ENCODE peak calls at places on chromosomes 6 and 20, in seven cellular contexts. H, W, L, N, U, V and X are unnamed samples.

GRCh38 chr6:44572346-44572745 is 184.8 kb downstream of the CDC5L start:
- DNase-seq in U (no peak), V (no peak), W (no peak), H (no peak), L (no peak), N (peak), X (no peak)

GRCh38 chr6:48775157-48775556 is 664.2 kb upstream of the PTCHD4 start:
- DNase-seq in W (no peak), N (peak), H (no peak), U (no peak), L (no peak), V (peak), X (no peak)

GRCh38 chr6:33359331-33359730 is 32.3 kb upstream of the KIFC1 start:
- DNase-seq in U (no peak), V (no peak), H (no peak), L (no peak), N (no peak), W (no peak), X (no peak)

GRCh38 chr6:114342826-114343781 is at the start of gene HS3ST5:
- DNase-seq in V (peak), L (no peak), H (no peak), W (peak), U (no peak), N (peak), X (peak)

GRCh38 chr6:111865049-111865585 is 8.1 kb downstream of the FYN start:
- DNase-seq in H (no peak), L (no peak), V (no peak), U (no peak), W (no peak), N (no peak), X (no peak)

GRCh38 chr6:30311669-30312068 is 15.1 kb upstream of the TRIM39 start:
- DNase-seq in H (no peak), W (no peak), N (no peak), V (peak), L (no peak), U (no peak), X (no peak)

GRCh38 chr20:51387125-51387865 is 155.2 kb downstream of the NFATC2 start:
- DNase-seq in N (no peak), L (no peak), H (no peak), W (no peak), U (no peak), V (no peak), X (no peak)

GRCh38 chr20:402496-402885 is 5.6 kb upstream of the RBCK1 start:
- DNase-seq in L (no peak), V (no peak), N (no peak), H (no peak), U (no peak), W (no peak), X (no peak)

GRCh38 chr20:57435498-57436222 is 44.5 kb downstream of the RBM38 start:
- DNase-seq in U (no peak), L (peak), N (peak), V (no peak), H (no peak), W (peak), X (peak)

GRCh38 chr6:4301871-4302270 is 166.5 kb upstream of the ECI2 start:
- DNase-seq in V (no peak), U (no peak), H (no peak), W (no peak), L (no peak), N (no peak), X (no peak)

GRCh38 chr20:51749674-51750036 is 18.5 kb downstream of the ATP9A start:
- DNase-seq in U (no peak), N (peak), H (no peak), L (no peak), W (peak), V (peak), X (no peak)

GRCh38 chr20:45426621-45427020 is 10.7 kb downstream of the PIGT start:
- DNase-seq in L (no peak), U (no peak), N (no peak), W (no peak), V (no peak), H (no peak), X (no peak)

GRCh38 chr20:31606928-31607639 is 2.0 kb downstream of the ID1 start:
- DNase-seq in W (no peak), V (peak), N (peak), H (no peak), U (peak), L (no peak), X (peak)

GRCh38 chr6:105322499-105323231 is 80.2 kb downstream of the PREP start:
- DNase-seq in U (no peak), N (no peak), L (no peak), H (no peak), V (peak), W (no peak), X (no peak)

GRCh38 chr6:100335999-100336398 is 128.7 kb downstream of the SIM1 start:
- DNase-seq in U (peak), L (no peak), V (no peak), W (no peak), N (peak), H (no peak), X (no peak)
- H3K4me3 ChIP-seq in U (no peak), L (no peak), V (no peak), W (no peak), N (no peak), H (no peak), X (no peak)

GRCh38 chr6:108581932-108582500 is 21.3 kb downstream of the FOXO3 start:
- DNase-seq in N (peak), L (no peak), U (no peak), H (no peak), W (no peak), V (no peak), X (no peak)

GRCh38 chr6:108578595-108579038 is 17.9 kb downstream of the FOXO3 start:
- DNase-seq in L (no peak), V (no peak), U (no peak), H (no peak), N (peak), W (no peak), X (no peak)

GRCh38 chr6:108582618-108583017 is 21.9 kb downstream of the FOXO3 start:
- DNase-seq in U (no peak), L (no peak), W (no peak), H (no peak), V (no peak), N (no peak), X (no peak)

GRCh38 chr6:108581237-108581931 is 20.7 kb downstream of the FOXO3 start:
- DNase-seq in W (peak), L (no peak), N (peak), V (peak), U (peak), H (peak), X (no peak)

GRCh38 chr6:108580645-108581044 is 19.9 kb downstream of the FOXO3 start:
- DNase-seq in U (no peak), L (no peak), W (no peak), H (no peak), V (no peak), N (no peak), X (no peak)
- H3K4me3 ChIP-seq in U (no peak), L (no peak), W (no peak), H (no peak), V (peak), N (peak), X (no peak)

GRCh38 chr6:148502773-148503135 is 160.1 kb downstream of the SASH1 start:
- DNase-seq in V (no peak), L (no peak), H (no peak), W (no peak), N (peak), U (no peak), X (no peak)

GRCh38 chr6:148497717-148498116 is 155.1 kb downstream of the SASH1 start:
- DNase-seq in L (no peak), W (no peak), V (no peak), N (no peak), U (no peak), H (no peak), X (no peak)

GRCh38 chr6:148500402-148500801 is 157.8 kb downstream of the SASH1 start:
- DNase-seq in N (no peak), L (no peak), U (no peak), H (no peak), V (no peak), W (no peak), X (no peak)

GRCh38 chr6:148502083-148502772 is 159.6 kb downstream of the SASH1 start:
- DNase-seq in U (no peak), L (no peak), H (no peak), W (no peak), N (peak), V (no peak), X (no peak)

DNA sequence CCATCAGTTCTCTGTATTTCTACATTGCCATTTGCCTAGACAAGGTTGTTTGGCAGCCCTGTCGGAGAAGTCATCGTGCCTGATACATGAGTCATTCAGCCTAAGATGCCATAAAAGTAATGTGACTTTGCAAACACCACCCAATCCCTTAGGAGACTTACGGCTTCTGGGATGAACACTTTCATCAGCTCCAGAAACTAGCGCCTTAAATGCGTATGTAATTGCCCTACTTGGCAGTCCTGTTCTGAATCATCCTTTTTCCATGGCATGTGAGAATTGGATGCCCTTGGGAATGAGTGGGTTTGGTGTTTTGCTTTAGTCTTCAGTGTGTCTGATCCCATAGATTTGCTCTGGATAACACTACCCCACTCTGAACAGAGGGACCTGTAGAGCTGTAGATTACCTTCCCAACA is 158.5 kb downstream of the SASH1 start:
- DNase-seq in L (no peak), N (peak), H (no peak), V (peak), W (peak), U (peak), X (peak)
- H3K4me3 ChIP-seq in L (no peak), N (no peak), H (no peak), V (no peak), W (no peak), U (no peak), X (no peak)

DNA sequence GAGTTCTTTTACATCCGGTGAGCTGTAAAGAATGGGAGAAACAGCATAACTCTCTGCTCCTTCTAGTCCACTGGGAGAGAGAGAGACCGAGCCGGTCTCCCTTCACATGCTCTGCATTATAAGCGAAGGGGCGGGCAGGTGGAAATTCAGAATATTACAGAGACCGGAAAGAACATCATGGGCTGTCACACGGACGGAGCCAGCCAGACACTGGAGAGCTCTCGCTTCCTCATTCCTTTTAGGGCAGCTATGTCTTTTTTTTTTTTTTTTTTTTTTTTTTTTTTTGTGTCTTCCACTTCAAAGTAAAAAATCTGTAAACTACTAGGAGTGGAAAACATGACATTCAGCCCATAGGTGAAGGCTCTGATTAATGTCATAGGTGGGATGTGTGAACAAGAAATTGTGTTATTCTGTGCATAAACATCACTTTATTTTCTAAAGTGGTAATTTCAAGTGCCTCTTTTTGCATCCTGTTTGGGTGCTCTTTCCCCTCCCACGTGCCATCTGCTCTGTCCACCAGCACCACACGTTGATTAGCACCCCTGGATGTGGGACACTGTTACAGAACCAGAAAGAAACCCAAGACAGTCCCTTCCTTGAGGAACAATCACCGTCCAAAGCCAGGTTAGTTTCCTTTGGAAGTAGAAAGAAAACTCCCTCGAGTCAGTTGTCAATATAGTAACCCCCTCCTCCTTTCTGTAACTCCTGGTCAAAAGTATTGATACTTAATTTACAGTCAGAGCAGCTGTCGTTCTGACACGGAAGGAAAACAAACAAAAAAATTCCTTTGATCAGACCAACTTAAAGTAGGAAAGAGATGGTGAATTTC is at the start of gene TAGAP:
- DNase-seq in N (peak), W (peak), H (peak), V (no peak), U (no peak), L (peak), X (peak)
- H3K4me3 ChIP-seq in N (no peak), W (no peak), H (peak), V (no peak), U (no peak), L (peak), X (peak)

GRCh38 chr6:85037221-85037620 is 272.8 kb upstream of the TBX18 start:
- DNase-seq in L (no peak), V (no peak), N (no peak), H (no peak), U (no peak), W (no peak), X (no peak)
- H3K4me3 ChIP-seq in L (no peak), V (no peak), N (no peak), H (no peak), U (no peak), W (no peak), X (no peak)

DNA sequence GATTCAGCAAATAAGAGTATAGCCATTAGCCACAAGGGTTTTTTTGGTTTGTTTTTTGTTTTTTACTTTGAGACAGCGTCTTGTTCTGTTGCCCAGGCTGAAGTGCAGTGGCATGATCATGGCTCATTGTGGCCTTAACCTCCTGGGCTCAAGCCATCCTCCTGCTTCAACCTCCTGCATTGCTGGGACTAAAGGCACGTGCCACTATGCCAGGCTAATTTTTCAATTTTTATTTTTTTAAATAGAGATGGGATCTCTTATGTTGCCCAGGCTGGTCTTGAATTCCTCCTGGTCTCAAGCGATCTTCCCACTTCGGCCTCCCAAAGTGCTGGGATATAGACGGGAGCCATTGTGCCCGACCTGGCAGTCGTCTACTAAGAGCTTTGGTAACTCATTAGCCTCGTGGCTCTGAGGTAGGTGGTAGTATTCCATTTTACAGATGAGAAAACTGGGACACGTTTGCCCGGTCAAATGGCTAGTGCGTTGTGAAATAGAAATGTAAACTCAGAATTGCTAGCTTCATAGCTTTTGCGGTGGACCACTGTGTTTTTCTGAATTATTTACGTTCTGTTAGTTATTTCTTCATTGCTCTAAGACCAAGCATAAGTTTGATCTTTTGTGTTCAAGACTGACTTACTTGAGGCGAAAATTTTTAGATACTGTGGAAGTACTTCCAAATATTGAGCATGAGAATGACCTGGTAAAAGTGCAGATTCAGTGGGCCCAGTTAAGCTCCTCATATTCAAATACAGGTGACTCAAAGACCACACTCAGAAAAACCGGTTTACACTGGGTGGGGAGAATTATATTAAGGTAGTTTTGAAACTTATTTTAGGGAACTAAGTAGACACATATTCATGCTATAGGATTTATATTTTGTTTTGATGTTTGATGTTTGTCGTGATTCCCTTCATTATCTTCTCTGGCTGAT is 2.1 kb downstream of the PANK2 start:
- DNase-seq in V (no peak), U (no peak), W (no peak), L (no peak), N (no peak), H (no peak), X (no peak)
- H3K4me3 ChIP-seq in V (peak), U (peak), W (no peak), L (peak), N (peak), H (no peak), X (peak)

GRCh38 chr20:22716824-22717351 is 132.5 kb upstream of the FOXA2 start:
- DNase-seq in U (no peak), H (no peak), L (no peak), W (no peak), N (peak), V (peak), X (no peak)
- H3K4me3 ChIP-seq in U (no peak), H (no peak), L (no peak), W (no peak), N (no peak), V (no peak), X (no peak)

DNA sequence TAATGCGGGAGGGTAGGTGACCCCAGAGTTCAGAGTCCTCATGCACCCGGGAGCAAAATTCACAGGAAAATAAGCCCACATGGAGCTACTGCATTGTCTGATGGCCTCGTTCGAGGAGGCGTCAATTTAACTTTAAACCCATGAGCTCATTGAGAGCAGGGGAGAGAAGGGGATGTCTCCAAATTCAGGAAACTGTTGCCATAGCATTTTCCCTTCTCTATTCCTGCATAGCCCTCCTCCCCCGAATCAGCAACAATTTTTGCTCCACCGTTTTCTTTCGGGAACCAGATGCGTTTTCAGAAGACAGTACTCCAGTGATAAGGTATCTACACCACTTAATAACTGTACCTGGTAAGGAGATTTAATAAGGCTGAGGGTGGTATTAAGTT is 324 bp upstream of the LAMP5 start:
- DNase-seq in L (no peak), H (no peak), W (no peak), N (no peak), V (no peak), U (no peak), X (no peak)
- H3K4me3 ChIP-seq in L (no peak), H (no peak), W (no peak), N (no peak), V (no peak), U (no peak), X (no peak)

GRCh38 chr6:21000391-21000801 is 466.1 kb downstream of the CDKAL1 start:
- DNase-seq in H (no peak), W (no peak), L (no peak), U (no peak), N (no peak), V (no peak), X (no peak)

GRCh38 chr6:20998748-20999448 is 464.6 kb downstream of the CDKAL1 start:
- DNase-seq in H (no peak), U (no peak), N (no peak), V (no peak), W (no peak), L (no peak), X (no peak)

GRCh38 chr6:21001736-21002135 is 467.5 kb downstream of the CDKAL1 start:
- DNase-seq in H (no peak), W (no peak), U (no peak), V (peak), L (no peak), N (peak), X (no peak)

GRCh38 chr6:21005816-21006553 is 471.7 kb downstream of the CDKAL1 start:
- DNase-seq in W (no peak), V (peak), N (peak), L (no peak), H (no peak), U (peak), X (no peak)

GRCh38 chr6:21003780-21004541 is 469.7 kb downstream of the CDKAL1 start:
- DNase-seq in L (no peak), W (peak), H (no peak), V (peak), N (peak), U (peak), X (no peak)
- H3K4me3 ChIP-seq in L (no peak), W (no peak), H (no peak), V (no peak), N (no peak), U (no peak), X (no peak)